ENCODE peak calls at places on chromosome 18, in eight cellular contexts. One of them, this sample, is unnamed. For H3K4me1, the result is how much of the 10 kb centered on the place peaks cover.

GRCh38 chr18:26536664-26537063 is 11.7 kb downstream of the KCTD1 start:
- DNase-seq in tibial nerve: no peak
- DNase-seq in IMR-90: no peak
- DNase-seq in HCT116: no peak
- DNase-seq in A549: no peak
- DNase-seq in adrenal gland: no peak
- DNase-seq in GM12878: no peak
- DNase-seq in heart left ventricle: no peak
- DNase-seq in this sample: no peak

GRCh38 chr18:24369420-24369819 is 28.2 kb downstream of the OSBPL1A start:
- DNase-seq in tibial nerve: no peak
- DNase-seq in IMR-90: peak
- DNase-seq in HCT116: no peak
- DNase-seq in A549: no peak
- DNase-seq in adrenal gland: no peak
- DNase-seq in GM12878: no peak
- DNase-seq in heart left ventricle: no peak
- DNase-seq in this sample: no peak

GRCh38 chr18:9683418-9684396 is 24.4 kb upstream of the RAB31 start:
- DNase-seq in tibial nerve: no peak
- DNase-seq in IMR-90: peak
- DNase-seq in HCT116: peak
- DNase-seq in A549: peak
- DNase-seq in adrenal gland: no peak
- DNase-seq in GM12878: no peak
- DNase-seq in heart left ventricle: no peak
- DNase-seq in this sample: peak

GRCh38 chr18:49207373-49207772 is 253.1 kb downstream of the DYM start:
- DNase-seq in tibial nerve: no peak
- DNase-seq in IMR-90: peak
- DNase-seq in HCT116: peak
- DNase-seq in A549: no peak
- DNase-seq in adrenal gland: no peak
- DNase-seq in GM12878: no peak
- DNase-seq in heart left ventricle: no peak
- DNase-seq in this sample: no peak

GRCh38 chr18:72056171-72056570 is 488.0 kb downstream of the CBLN2 start:
- DNase-seq in tibial nerve: no peak
- DNase-seq in IMR-90: no peak
- DNase-seq in HCT116: no peak
- DNase-seq in A549: no peak
- DNase-seq in adrenal gland: no peak
- DNase-seq in GM12878: no peak
- DNase-seq in heart left ventricle: no peak
- DNase-seq in this sample: no peak

GRCh38 chr18:42706618-42707017 is 408.9 kb downstream of the RIT2 start:
- DNase-seq in tibial nerve: no peak
- DNase-seq in IMR-90: no peak
- DNase-seq in HCT116: no peak
- DNase-seq in A549: peak
- DNase-seq in adrenal gland: peak
- DNase-seq in GM12878: no peak
- DNase-seq in heart left ventricle: no peak
- DNase-seq in this sample: no peak

GRCh38 chr18:26504831-26505230 is 43.5 kb downstream of the KCTD1 start:
- DNase-seq in tibial nerve: no peak
- DNase-seq in IMR-90: no peak
- DNase-seq in HCT116: no peak
- DNase-seq in A549: no peak
- DNase-seq in adrenal gland: no peak
- DNase-seq in GM12878: no peak
- DNase-seq in heart left ventricle: no peak
- DNase-seq in this sample: no peak

GRCh38 chr18:35639296-35639695 is 57.8 kb downstream of the GALNT1 start:
- DNase-seq in tibial nerve: no peak
- DNase-seq in IMR-90: no peak
- DNase-seq in HCT116: no peak
- DNase-seq in A549: no peak
- DNase-seq in adrenal gland: no peak
- DNase-seq in GM12878: no peak
- DNase-seq in heart left ventricle: no peak
- DNase-seq in this sample: no peak

GRCh38 chr18:13178976-13179375 is 39.6 kb upstream of the LDLRAD4 start:
- DNase-seq in tibial nerve: no peak
- DNase-seq in IMR-90: peak
- DNase-seq in HCT116: no peak
- DNase-seq in A549: no peak
- DNase-seq in adrenal gland: no peak
- DNase-seq in GM12878: no peak
- DNase-seq in heart left ventricle: no peak
- DNase-seq in this sample: no peak

GRCh38 chr18:67359868-67360838 is 156.4 kb downstream of the DSEL start:
- DNase-seq in tibial nerve: peak
- DNase-seq in IMR-90: peak
- DNase-seq in HCT116: no peak
- DNase-seq in A549: peak
- DNase-seq in adrenal gland: peak
- DNase-seq in GM12878: no peak
- DNase-seq in heart left ventricle: peak
- DNase-seq in this sample: no peak

GRCh38 chr18:1371724-1372123 is 467.1 kb downstream of the ADCYAP1 start:
- DNase-seq in tibial nerve: no peak
- DNase-seq in IMR-90: no peak
- DNase-seq in HCT116: no peak
- DNase-seq in A549: no peak
- DNase-seq in adrenal gland: no peak
- DNase-seq in GM12878: no peak
- DNase-seq in heart left ventricle: no peak
- DNase-seq in this sample: no peak

GRCh38 chr18:52341617-52342381 is 1.8 kb downstream of the DCC start:
- DNase-seq in tibial nerve: no peak
- DNase-seq in IMR-90: no peak
- DNase-seq in HCT116: no peak
- DNase-seq in A549: peak
- DNase-seq in adrenal gland: no peak
- DNase-seq in GM12878: no peak
- DNase-seq in heart left ventricle: no peak
- DNase-seq in this sample: no peak

GRCh38 chr18:63207154-63207790 is 112.3 kb downstream of the BCL2 start:
- DNase-seq in tibial nerve: no peak
- DNase-seq in IMR-90: no peak
- DNase-seq in HCT116: no peak
- DNase-seq in A549: no peak
- DNase-seq in adrenal gland: no peak
- DNase-seq in GM12878: no peak
- DNase-seq in heart left ventricle: no peak
- DNase-seq in this sample: no peak
- H3K4me1 ChIP-seq in tibial nerve: under half
- H3K4me1 ChIP-seq in IMR-90: under half
- H3K4me1 ChIP-seq in HCT116: under half
- H3K4me1 ChIP-seq in A549: under half
- H3K4me1 ChIP-seq in adrenal gland: under half
- H3K4me1 ChIP-seq in GM12878: half or more
- H3K4me1 ChIP-seq in heart left ventricle: under half
- H3K4me1 ChIP-seq in this sample: under half

DNA sequence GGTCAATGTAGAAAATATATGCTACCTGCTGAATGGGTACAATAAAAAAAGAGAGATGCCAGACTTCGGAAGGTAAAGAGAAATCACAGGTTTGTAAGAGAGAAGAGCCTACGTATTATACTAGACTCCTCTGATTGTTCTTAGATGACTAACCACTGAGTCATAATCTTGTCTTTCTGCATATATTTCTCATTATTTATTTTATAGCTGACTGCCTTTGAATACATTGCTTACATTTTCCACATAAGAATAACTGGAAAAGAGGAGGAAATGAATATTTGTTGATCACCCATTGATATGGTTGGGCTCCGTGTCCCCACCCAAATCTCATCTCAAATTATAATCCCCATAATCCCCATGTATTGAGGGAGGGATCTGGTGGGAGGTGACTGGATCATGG is 90.3 kb upstream of the RAB27B start:
- DNase-seq in tibial nerve: no peak
- DNase-seq in IMR-90: peak
- DNase-seq in HCT116: no peak
- DNase-seq in A549: peak
- DNase-seq in adrenal gland: no peak
- DNase-seq in GM12878: no peak
- DNase-seq in heart left ventricle: no peak
- DNase-seq in this sample: no peak
- H3K27ac ChIP-seq in tibial nerve: no peak
- H3K27ac ChIP-seq in IMR-90: peak
- H3K27ac ChIP-seq in HCT116: no peak
- H3K27ac ChIP-seq in A549: peak
- H3K27ac ChIP-seq in adrenal gland: no peak
- H3K27ac ChIP-seq in GM12878: no peak
- H3K27ac ChIP-seq in heart left ventricle: no peak
- H3K27ac ChIP-seq in this sample: no peak

GRCh38 chr18:44705075-44705474 is 24.4 kb downstream of the SETBP1 start:
- DNase-seq in tibial nerve: no peak
- DNase-seq in IMR-90: no peak
- DNase-seq in HCT116: no peak
- DNase-seq in A549: no peak
- DNase-seq in adrenal gland: no peak
- DNase-seq in GM12878: no peak
- DNase-seq in heart left ventricle: no peak
- DNase-seq in this sample: no peak

GRCh38 chr18:44700652-44701051 is 20.0 kb downstream of the SETBP1 start:
- DNase-seq in tibial nerve: no peak
- DNase-seq in IMR-90: no peak
- DNase-seq in HCT116: no peak
- DNase-seq in A549: no peak
- DNase-seq in adrenal gland: no peak
- DNase-seq in GM12878: no peak
- DNase-seq in heart left ventricle: no peak
- DNase-seq in this sample: peak

GRCh38 chr18:44702594-44702993 is 21.9 kb downstream of the SETBP1 start:
- DNase-seq in tibial nerve: no peak
- DNase-seq in IMR-90: no peak
- DNase-seq in HCT116: no peak
- DNase-seq in A549: no peak
- DNase-seq in adrenal gland: no peak
- DNase-seq in GM12878: no peak
- DNase-seq in heart left ventricle: no peak
- DNase-seq in this sample: no peak

GRCh38 chr18:44701227-44701626 is 20.5 kb downstream of the SETBP1 start:
- DNase-seq in tibial nerve: no peak
- DNase-seq in IMR-90: no peak
- DNase-seq in HCT116: no peak
- DNase-seq in A549: no peak
- DNase-seq in adrenal gland: no peak
- DNase-seq in GM12878: no peak
- DNase-seq in heart left ventricle: peak
- DNase-seq in this sample: no peak

DNA sequence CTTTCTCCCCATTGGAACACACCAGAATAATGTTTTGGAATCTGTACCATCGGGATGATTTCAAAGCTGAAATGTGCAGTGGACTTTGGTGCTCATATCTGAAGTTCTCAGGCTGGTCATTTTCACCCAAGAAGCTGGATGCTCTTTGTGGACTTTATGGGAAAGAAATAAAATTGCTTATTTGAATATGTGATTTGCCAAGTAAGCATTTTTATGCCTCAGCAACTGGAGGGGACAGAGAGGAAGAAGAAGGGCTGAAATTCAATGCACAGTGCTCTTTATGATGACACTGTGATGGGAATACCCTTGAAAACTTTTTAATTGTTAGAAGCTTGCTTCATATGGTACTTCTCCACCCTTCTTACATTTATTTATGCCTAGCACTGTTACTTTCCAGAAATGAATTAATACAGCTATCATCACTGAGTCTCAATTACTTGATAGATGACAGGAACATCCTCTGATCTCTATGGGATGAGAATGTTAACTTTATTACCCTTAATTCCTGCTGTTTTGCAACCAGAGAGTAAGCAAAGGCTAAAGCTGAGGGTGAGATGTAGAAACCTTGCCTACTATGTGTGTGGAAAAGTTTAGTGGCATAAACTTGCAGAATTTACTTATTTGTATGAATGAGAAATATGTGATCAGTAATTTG is 23.6 kb downstream of the SETBP1 start:
- DNase-seq in tibial nerve: no peak
- DNase-seq in IMR-90: no peak
- DNase-seq in HCT116: no peak
- DNase-seq in A549: no peak
- DNase-seq in adrenal gland: no peak
- DNase-seq in GM12878: no peak
- DNase-seq in heart left ventricle: no peak
- DNase-seq in this sample: no peak
- TF ChIP-seq POLR2A in tibial nerve: no peak
- TF ChIP-seq POLR2A in IMR-90: no peak
- TF ChIP-seq POLR2A in HCT116: no peak
- TF ChIP-seq POLR2A in A549: no peak
- TF ChIP-seq POLR2A in adrenal gland: no peak
- TF ChIP-seq POLR2A in GM12878: no peak
- TF ChIP-seq POLR2A in heart left ventricle: no peak
- TF ChIP-seq POLR2A in this sample: no peak

GRCh38 chr18:48161201-48161910 is 230.9 kb upstream of the SMAD2 start:
- DNase-seq in tibial nerve: peak
- DNase-seq in IMR-90: peak
- DNase-seq in HCT116: no peak
- DNase-seq in A549: peak
- DNase-seq in adrenal gland: peak
- DNase-seq in GM12878: no peak
- DNase-seq in heart left ventricle: peak
- DNase-seq in this sample: peak

GRCh38 chr18:48159816-48160215 is 229.4 kb upstream of the SMAD2 start:
- DNase-seq in tibial nerve: no peak
- DNase-seq in IMR-90: no peak
- DNase-seq in HCT116: no peak
- DNase-seq in A549: no peak
- DNase-seq in adrenal gland: no peak
- DNase-seq in GM12878: no peak
- DNase-seq in heart left ventricle: no peak
- DNase-seq in this sample: no peak

GRCh38 chr18:48157956-48158355 is 227.5 kb upstream of the SMAD2 start:
- DNase-seq in tibial nerve: no peak
- DNase-seq in IMR-90: no peak
- DNase-seq in HCT116: no peak
- DNase-seq in A549: no peak
- DNase-seq in adrenal gland: no peak
- DNase-seq in GM12878: no peak
- DNase-seq in heart left ventricle: no peak
- DNase-seq in this sample: peak

GRCh38 chr18:48160622-48161021 is 230.2 kb upstream of the SMAD2 start:
- DNase-seq in tibial nerve: no peak
- DNase-seq in IMR-90: no peak
- DNase-seq in HCT116: no peak
- DNase-seq in A549: no peak
- DNase-seq in adrenal gland: no peak
- DNase-seq in GM12878: no peak
- DNase-seq in heart left ventricle: no peak
- DNase-seq in this sample: no peak

DNA sequence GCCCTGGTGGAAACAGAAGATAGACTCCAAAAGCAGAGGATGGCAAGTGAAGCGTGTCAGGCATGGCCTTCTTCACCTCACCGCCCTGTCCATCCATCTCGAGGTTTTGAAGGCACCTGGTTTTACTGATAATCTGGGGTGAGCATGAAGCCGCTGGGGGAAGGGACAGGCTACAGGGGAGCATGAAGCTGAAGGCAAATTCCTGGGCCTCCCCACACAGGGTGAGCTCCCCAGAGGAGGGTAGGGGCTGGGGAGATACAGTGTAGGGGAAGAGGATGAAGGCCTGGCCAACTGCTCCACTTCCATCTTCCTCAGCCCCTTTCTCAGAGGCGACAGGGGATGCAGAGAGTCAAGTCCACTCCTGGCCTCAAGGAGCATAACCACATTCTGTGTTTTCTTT is 228.3 kb upstream of the SMAD2 start:
- DNase-seq in tibial nerve: no peak
- DNase-seq in IMR-90: no peak
- DNase-seq in HCT116: no peak
- DNase-seq in A549: no peak
- DNase-seq in adrenal gland: no peak
- DNase-seq in GM12878: no peak
- DNase-seq in heart left ventricle: no peak
- DNase-seq in this sample: no peak
- H3K4me1 ChIP-seq in tibial nerve: under half
- H3K4me1 ChIP-seq in IMR-90: under half
- H3K4me1 ChIP-seq in HCT116: under half
- H3K4me1 ChIP-seq in A549: under half
- H3K4me1 ChIP-seq in adrenal gland: under half
- H3K4me1 ChIP-seq in GM12878: under half
- H3K4me1 ChIP-seq in heart left ventricle: under half
- H3K4me1 ChIP-seq in this sample: half or more